ENCODE peak calls at places on chromosome 11, in seven cellular contexts. One of them, this sample, is unnamed.

GRCh38 chr11:12243511-12243910 is 133.1 kb downstream of the MICAL2 start:
- DNase-seq in kidney: no peak
- DNase-seq in ovary: no peak
- DNase-seq in dorsolateral prefrontal cortex: no peak
- DNase-seq in left ventricle myocardium inferior: no peak
- DNase-seq in stomach: no peak
- DNase-seq in IMR-90: no peak
- DNase-seq in this sample: no peak

GRCh38 chr11:79503028-79503427 is 62.2 kb upstream of the TENM4 start:
- DNase-seq in kidney: peak
- DNase-seq in ovary: no peak
- DNase-seq in dorsolateral prefrontal cortex: no peak
- DNase-seq in left ventricle myocardium inferior: peak
- DNase-seq in stomach: no peak
- DNase-seq in IMR-90: no peak
- DNase-seq in this sample: no peak

GRCh38 chr11:110526323-110526722 is 96.6 kb downstream of the FDX1 start:
- DNase-seq in kidney: no peak
- DNase-seq in ovary: no peak
- DNase-seq in dorsolateral prefrontal cortex: no peak
- DNase-seq in left ventricle myocardium inferior: no peak
- DNase-seq in stomach: no peak
- DNase-seq in IMR-90: no peak
- DNase-seq in this sample: no peak

GRCh38 chr11:114366331-114367243 is 33.7 kb downstream of the C11orf71 start:
- DNase-seq in kidney: no peak
- DNase-seq in ovary: no peak
- DNase-seq in dorsolateral prefrontal cortex: no peak
- DNase-seq in left ventricle myocardium inferior: no peak
- DNase-seq in stomach: no peak
- DNase-seq in IMR-90: peak
- DNase-seq in this sample: no peak

GRCh38 chr11:46149342-46149741 is 28.1 kb upstream of the PHF21A start:
- DNase-seq in kidney: no peak
- DNase-seq in ovary: no peak
- DNase-seq in dorsolateral prefrontal cortex: no peak
- DNase-seq in left ventricle myocardium inferior: no peak
- DNase-seq in stomach: no peak
- DNase-seq in IMR-90: no peak
- DNase-seq in this sample: no peak

GRCh38 chr11:12188548-12189317 is 78.3 kb downstream of the MICAL2 start:
- DNase-seq in kidney: no peak
- DNase-seq in ovary: no peak
- DNase-seq in dorsolateral prefrontal cortex: no peak
- DNase-seq in left ventricle myocardium inferior: no peak
- DNase-seq in stomach: no peak
- DNase-seq in IMR-90: no peak
- DNase-seq in this sample: peak

GRCh38 chr11:14636119-14636518 is 7.5 kb upstream of the PDE3B start:
- DNase-seq in kidney: no peak
- DNase-seq in ovary: no peak
- DNase-seq in dorsolateral prefrontal cortex: no peak
- DNase-seq in left ventricle myocardium inferior: no peak
- DNase-seq in stomach: no peak
- DNase-seq in IMR-90: no peak
- DNase-seq in this sample: no peak

GRCh38 chr11:74418509-74418895 is 20.3 kb upstream of the PGM2L1 start:
- DNase-seq in kidney: no peak
- DNase-seq in ovary: no peak
- DNase-seq in dorsolateral prefrontal cortex: no peak
- DNase-seq in left ventricle myocardium inferior: no peak
- DNase-seq in stomach: no peak
- DNase-seq in IMR-90: peak
- DNase-seq in this sample: no peak

GRCh38 chr11:122430490-122430889 is 225.0 kb upstream of the UBASH3B start:
- DNase-seq in kidney: no peak
- DNase-seq in ovary: no peak
- DNase-seq in dorsolateral prefrontal cortex: no peak
- DNase-seq in left ventricle myocardium inferior: no peak
- DNase-seq in stomach: no peak
- DNase-seq in IMR-90: no peak
- DNase-seq in this sample: no peak

GRCh38 chr11:123429336-123429735 is 733 bp upstream of the GRAMD1B start:
- DNase-seq in kidney: no peak
- DNase-seq in ovary: no peak
- DNase-seq in dorsolateral prefrontal cortex: no peak
- DNase-seq in left ventricle myocardium inferior: no peak
- DNase-seq in stomach: no peak
- DNase-seq in IMR-90: peak
- DNase-seq in this sample: no peak

GRCh38 chr11:121575250-121575962 is 122.6 kb upstream of the SORL1-AS1 start:
- DNase-seq in kidney: peak
- DNase-seq in ovary: peak
- DNase-seq in dorsolateral prefrontal cortex: peak
- DNase-seq in left ventricle myocardium inferior: peak
- DNase-seq in stomach: peak
- DNase-seq in IMR-90: peak
- DNase-seq in this sample: peak

GRCh38 chr11:1310772-1311468 is 1.5 kb upstream of the TOLLIP start:
- DNase-seq in kidney: no peak
- DNase-seq in ovary: no peak
- DNase-seq in dorsolateral prefrontal cortex: no peak
- DNase-seq in left ventricle myocardium inferior: no peak
- DNase-seq in stomach: no peak
- DNase-seq in IMR-90: no peak
- DNase-seq in this sample: no peak

GRCh38 chr11:65716294-65716693 is 4.2 kb downstream of the KAT5 start:
- DNase-seq in kidney: no peak
- DNase-seq in ovary: no peak
- DNase-seq in dorsolateral prefrontal cortex: no peak
- DNase-seq in left ventricle myocardium inferior: no peak
- DNase-seq in stomach: no peak
- DNase-seq in IMR-90: no peak
- DNase-seq in this sample: no peak

GRCh38 chr11:95917188-95918036 is 6.5 kb downstream of the MTMR2 start:
- DNase-seq in kidney: no peak
- DNase-seq in ovary: no peak
- DNase-seq in dorsolateral prefrontal cortex: no peak
- DNase-seq in left ventricle myocardium inferior: no peak
- DNase-seq in stomach: no peak
- DNase-seq in IMR-90: peak
- DNase-seq in this sample: no peak

GRCh38 chr11:126124284-126124683 is 61.6 kb upstream of the CDON start:
- DNase-seq in kidney: peak
- DNase-seq in ovary: no peak
- DNase-seq in dorsolateral prefrontal cortex: no peak
- DNase-seq in left ventricle myocardium inferior: no peak
- DNase-seq in stomach: no peak
- DNase-seq in IMR-90: peak
- DNase-seq in this sample: no peak

GRCh38 chr11:95419915-95420314 is 188.9 kb upstream of the SESN3 start:
- DNase-seq in kidney: no peak
- DNase-seq in ovary: no peak
- DNase-seq in dorsolateral prefrontal cortex: no peak
- DNase-seq in left ventricle myocardium inferior: no peak
- DNase-seq in stomach: no peak
- DNase-seq in IMR-90: peak
- DNase-seq in this sample: no peak

GRCh38 chr11:65506770-65507485 is 8.1 kb downstream of the MALAT1 start:
- DNase-seq in kidney: peak
- DNase-seq in ovary: peak
- DNase-seq in dorsolateral prefrontal cortex: peak
- DNase-seq in left ventricle myocardium inferior: no peak
- DNase-seq in stomach: peak
- DNase-seq in IMR-90: peak
- DNase-seq in this sample: peak

GRCh38 chr11:93487032-93487483 is 56.1 kb downstream of the SMCO4 start:
- DNase-seq in kidney: no peak
- DNase-seq in ovary: no peak
- DNase-seq in dorsolateral prefrontal cortex: no peak
- DNase-seq in left ventricle myocardium inferior: no peak
- DNase-seq in stomach: no peak
- DNase-seq in IMR-90: no peak
- DNase-seq in this sample: no peak

DNA sequence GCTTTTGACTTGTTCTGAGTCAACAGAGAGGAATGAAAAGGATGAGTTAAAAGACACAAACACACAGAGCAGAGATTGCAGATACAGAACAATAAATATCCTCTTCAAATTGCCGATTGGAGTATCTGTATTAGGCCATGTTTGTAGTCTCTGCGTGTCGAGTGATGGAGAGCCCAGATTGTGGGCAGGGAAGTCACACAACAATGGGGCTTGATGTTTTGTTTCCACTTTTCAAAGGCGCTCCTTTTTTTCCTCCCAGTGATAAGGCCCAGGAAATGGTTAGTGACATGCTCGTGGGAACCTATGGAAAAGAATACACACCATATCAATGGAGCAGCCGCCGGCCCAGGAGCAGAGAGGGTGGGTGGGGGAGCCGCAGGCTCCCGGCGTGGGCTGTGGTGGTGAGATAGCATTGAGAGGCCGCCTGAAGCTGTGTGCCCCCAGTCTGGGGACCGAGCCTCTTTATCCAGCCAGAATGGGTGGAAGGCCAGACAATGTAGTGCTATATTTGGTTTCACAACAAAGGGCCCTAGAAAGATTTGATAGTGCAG is 555.9 kb downstream of the INSC start:
- DNase-seq in kidney: no peak
- DNase-seq in ovary: no peak
- DNase-seq in dorsolateral prefrontal cortex: no peak
- DNase-seq in left ventricle myocardium inferior: no peak
- DNase-seq in stomach: no peak
- DNase-seq in IMR-90: peak
- DNase-seq in this sample: no peak
- H3K27ac ChIP-seq in kidney: no peak
- H3K27ac ChIP-seq in ovary: no peak
- H3K27ac ChIP-seq in dorsolateral prefrontal cortex: no peak
- H3K27ac ChIP-seq in left ventricle myocardium inferior: no peak
- H3K27ac ChIP-seq in stomach: no peak
- H3K27ac ChIP-seq in IMR-90: no peak
- H3K27ac ChIP-seq in this sample: no peak

DNA sequence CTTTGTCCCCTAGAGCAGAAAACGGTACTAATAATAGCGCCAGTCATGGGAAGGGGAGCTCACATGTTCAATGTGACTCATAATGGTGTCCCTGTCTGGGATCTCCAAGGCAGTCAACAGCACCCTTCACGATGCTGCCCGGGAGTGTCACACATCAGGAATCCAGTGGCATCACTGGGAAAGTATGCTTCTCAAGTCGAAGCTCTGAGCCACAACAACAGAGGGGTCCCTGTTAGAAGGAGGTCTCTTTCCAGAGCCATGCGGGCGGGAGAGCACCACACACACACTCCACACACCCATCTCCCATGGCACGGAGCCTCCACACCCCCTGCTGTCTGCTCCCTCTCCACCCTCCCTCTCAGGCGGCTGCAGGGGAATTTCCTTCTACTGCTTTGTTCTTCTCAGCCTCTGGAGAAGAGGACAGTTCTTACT is 119.7 kb downstream of the ETS1 start:
- DNase-seq in kidney: peak
- DNase-seq in ovary: no peak
- DNase-seq in dorsolateral prefrontal cortex: no peak
- DNase-seq in left ventricle myocardium inferior: no peak
- DNase-seq in stomach: no peak
- DNase-seq in IMR-90: peak
- DNase-seq in this sample: peak
- TF ChIP-seq CTCF in kidney: no peak
- TF ChIP-seq CTCF in ovary: no peak
- TF ChIP-seq CTCF in dorsolateral prefrontal cortex: no peak
- TF ChIP-seq CTCF in left ventricle myocardium inferior: peak
- TF ChIP-seq CTCF in stomach: no peak
- TF ChIP-seq CTCF in IMR-90: peak
- TF ChIP-seq CTCF in this sample: no peak

GRCh38 chr11:107928046-107928766 is at the start of gene RAB39A:
- DNase-seq in kidney: peak
- DNase-seq in ovary: peak
- DNase-seq in dorsolateral prefrontal cortex: peak
- DNase-seq in left ventricle myocardium inferior: peak
- DNase-seq in stomach: peak
- DNase-seq in IMR-90: peak
- DNase-seq in this sample: peak

GRCh38 chr11:107931206-107931605 is 3.0 kb downstream of the RAB39A start:
- DNase-seq in kidney: no peak
- DNase-seq in ovary: no peak
- DNase-seq in dorsolateral prefrontal cortex: no peak
- DNase-seq in left ventricle myocardium inferior: no peak
- DNase-seq in stomach: no peak
- DNase-seq in IMR-90: no peak
- DNase-seq in this sample: no peak

GRCh38 chr11:107927559-107927958 is 689 bp upstream of the RAB39A start:
- DNase-seq in kidney: no peak
- DNase-seq in ovary: no peak
- DNase-seq in dorsolateral prefrontal cortex: no peak
- DNase-seq in left ventricle myocardium inferior: no peak
- DNase-seq in stomach: no peak
- DNase-seq in IMR-90: no peak
- DNase-seq in this sample: no peak

GRCh38 chr11:107929611-107930200 is 1.5 kb downstream of the RAB39A start:
- DNase-seq in kidney: no peak
- DNase-seq in ovary: no peak
- DNase-seq in dorsolateral prefrontal cortex: peak
- DNase-seq in left ventricle myocardium inferior: no peak
- DNase-seq in stomach: no peak
- DNase-seq in IMR-90: no peak
- DNase-seq in this sample: no peak

DNA sequence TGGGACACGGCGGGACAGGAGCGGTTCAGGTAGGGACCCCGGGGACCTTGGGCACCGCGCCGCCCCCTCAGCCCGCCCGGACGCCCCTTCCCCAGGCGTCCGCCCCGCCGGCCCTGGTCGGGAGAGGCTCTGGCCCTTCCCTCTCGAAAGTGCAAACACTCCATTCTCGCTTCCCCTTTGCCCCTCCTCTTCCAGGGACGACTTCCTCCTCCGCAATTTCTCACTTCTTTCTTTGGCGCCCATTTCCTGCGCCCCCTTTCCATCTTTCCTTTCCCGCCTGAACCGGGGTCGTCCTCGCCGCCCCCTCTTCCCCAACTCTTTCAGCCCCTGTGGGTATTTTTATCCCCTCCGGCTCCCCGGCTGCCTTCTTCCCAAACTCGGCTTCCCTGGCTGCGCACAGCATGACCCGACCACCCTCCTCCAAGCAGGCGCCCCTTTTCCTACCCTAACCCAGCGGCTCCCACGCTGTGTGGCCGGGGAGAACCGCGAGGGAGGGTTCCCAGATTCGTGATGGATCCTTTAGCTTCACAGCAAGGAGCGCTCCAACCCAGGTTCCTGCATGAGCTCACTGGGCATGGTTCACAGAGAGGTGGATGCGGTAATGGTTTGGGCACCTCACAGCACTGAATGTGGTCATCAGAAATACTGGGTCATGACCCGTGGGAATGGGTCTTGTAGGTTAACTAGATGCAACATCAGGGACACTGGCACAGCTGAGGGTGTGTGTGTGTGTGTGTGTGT is 689 bp downstream of the RAB39A start:
- DNase-seq in kidney: peak
- DNase-seq in ovary: no peak
- DNase-seq in dorsolateral prefrontal cortex: peak
- DNase-seq in left ventricle myocardium inferior: peak
- DNase-seq in stomach: no peak
- DNase-seq in IMR-90: no peak
- DNase-seq in this sample: no peak
- H3K4me3 ChIP-seq in kidney: peak
- H3K4me3 ChIP-seq in ovary: peak
- H3K4me3 ChIP-seq in dorsolateral prefrontal cortex: peak
- H3K4me3 ChIP-seq in left ventricle myocardium inferior: peak
- H3K4me3 ChIP-seq in stomach: peak
- H3K4me3 ChIP-seq in IMR-90: no peak
- H3K4me3 ChIP-seq in this sample: peak

GRCh38 chr11:118918686-118919280 is 6.9 kb downstream of the BCL9L start:
- DNase-seq in kidney: peak
- DNase-seq in ovary: no peak
- DNase-seq in dorsolateral prefrontal cortex: no peak
- DNase-seq in left ventricle myocardium inferior: no peak
- DNase-seq in stomach: no peak
- DNase-seq in IMR-90: peak
- DNase-seq in this sample: no peak
- H3K27ac ChIP-seq in kidney: peak
- H3K27ac ChIP-seq in ovary: peak
- H3K27ac ChIP-seq in dorsolateral prefrontal cortex: peak
- H3K27ac ChIP-seq in left ventricle myocardium inferior: peak
- H3K27ac ChIP-seq in stomach: peak
- H3K27ac ChIP-seq in IMR-90: peak
- H3K27ac ChIP-seq in this sample: peak